ENCODE peak calls at places on chromosome 13, in eight cellular contexts. I, N, Y, G, W, D, X and L are unnamed samples.

GRCh38 chr13:78121001-78121400 is 202.4 kb upstream of the EDNRB start:
- DNase-seq in I (no peak), X (no peak), Y (no peak), G (no peak), W (no peak), D (no peak), N (no peak), L (no peak)

GRCh38 chr13:110985570-110985969 is 70.7 kb upstream of the ANKRD10 start:
- DNase-seq in D (no peak), N (no peak), W (peak), G (no peak), X (no peak), Y (no peak), I (no peak), L (no peak)

GRCh38 chr13:73914119-73914518 is 220.1 kb downstream of the KLF12 start:
- DNase-seq in W (no peak), D (no peak), Y (no peak), G (no peak), N (peak), X (peak), I (no peak), L (no peak)

GRCh38 chr13:47087841-47088240 is 191.0 kb upstream of the HTR2A start:
- DNase-seq in Y (no peak), I (no peak), X (no peak), G (no peak), D (no peak), N (peak), W (peak), L (no peak)

GRCh38 chr13:79679334-79679733 is 198.4 kb downstream of the NDFIP2 start:
- DNase-seq in W (peak), Y (peak), G (peak), D (peak), N (peak), X (peak), I (peak), L (peak)

GRCh38 chr13:59658027-59658735 is 505.5 kb downstream of the DIAPH3 start:
- DNase-seq in W (no peak), G (no peak), N (no peak), X (no peak), Y (no peak), D (no peak), I (no peak), L (no peak)

GRCh38 chr13:85303630-85304029 is 495.6 kb downstream of the SLITRK6 start:
- DNase-seq in I (no peak), W (no peak), N (no peak), D (no peak), X (no peak), G (no peak), Y (no peak), L (no peak)

GRCh38 chr13:75489502-75490263 is 7.7 kb upstream of the TBC1D4 start:
- DNase-seq in W (peak), G (no peak), D (no peak), N (no peak), Y (no peak), X (no peak), I (no peak), L (no peak)

GRCh38 chr13:73717632-73718031 is 416.6 kb downstream of the KLF12 start:
- DNase-seq in D (no peak), X (peak), G (no peak), Y (no peak), I (no peak), N (peak), W (peak), L (no peak)

GRCh38 chr13:103965506-103966243 is 899.5 kb upstream of the SLC10A2 start:
- DNase-seq in D (no peak), I (no peak), Y (no peak), W (no peak), N (no peak), X (no peak), G (no peak), L (no peak)

GRCh38 chr13:24075137-24075975 is 85.2 kb upstream of the SPATA13 start:
- DNase-seq in I (no peak), N (no peak), Y (no peak), X (no peak), W (peak), D (no peak), G (no peak), L (no peak)

GRCh38 chr13:50236898-50237318 is 221.7 kb downstream of the KCNRG start:
- DNase-seq in X (no peak), I (no peak), N (peak), Y (no peak), G (no peak), W (no peak), D (no peak), L (peak)

GRCh38 chr13:41061914-41062837 is 867 bp downstream of the WBP4 start:
- DNase-seq in D (peak), G (no peak), X (no peak), Y (no peak), N (peak), I (no peak), W (peak), L (no peak)

GRCh38 chr13:76223999-76224398 is 587.9 kb downstream of the LMO7 start:
- DNase-seq in I (no peak), W (no peak), D (no peak), Y (no peak), X (no peak), N (peak), G (no peak), L (no peak)

GRCh38 chr13:73336789-73337188 is 278.0 kb downstream of the KLF5 start:
- DNase-seq in Y (no peak), D (no peak), X (no peak), W (no peak), G (no peak), I (no peak), N (no peak), L (no peak)

GRCh38 chr13:49679244-49679643 is 12.0 kb downstream of the EBPL start:
- DNase-seq in N (peak), Y (no peak), X (peak), D (no peak), G (no peak), W (peak), I (no peak), L (no peak)

GRCh38 chr13:40232321-40232720 is 434.1 kb downstream of the FOXO1 start:
- DNase-seq in W (no peak), X (no peak), Y (no peak), G (no peak), I (no peak), N (no peak), D (no peak), L (no peak)

GRCh38 chr13:77919351-77920294 is 992 bp upstream of the EDNRB start:
- DNase-seq in G (peak), Y (peak), W (peak), D (peak), N (peak), I (no peak), X (no peak), L (no peak)

GRCh38 chr13:77507931-77508776 is 27.4 kb upstream of the SCEL start:
- DNase-seq in X (no peak), N (peak), Y (no peak), D (no peak), I (peak), W (peak), G (no peak), L (no peak)

GRCh38 chr13:24700539-24700938 is 20.3 kb downstream of the ATP12A start:
- DNase-seq in N (no peak), D (no peak), Y (no peak), I (no peak), G (no peak), W (no peak), X (no peak), L (no peak)

GRCh38 chr13:24605923-24606372 is 74.3 kb upstream of the ATP12A start:
- DNase-seq in N (peak), Y (no peak), G (no peak), W (peak), I (no peak), X (peak), D (no peak), L (peak)

GRCh38 chr13:95073826-95074345 is 227.4 kb downstream of the ABCC4 start:
- DNase-seq in Y (no peak), X (no peak), N (no peak), I (peak), D (no peak), W (no peak), G (no peak), L (no peak)

GRCh38 chr13:50197705-50198104 is 182.5 kb downstream of the KCNRG start:
- DNase-seq in X (no peak), G (no peak), I (no peak), Y (no peak), W (no peak), N (no peak), D (no peak), L (no peak)

GRCh38 chr13:42047561-42048322 is 706 bp upstream of the DGKH start:
- DNase-seq in X (peak), W (peak), D (peak), N (peak), I (no peak), G (peak), Y (peak), L (no peak)

GRCh38 chr13:44930907-44931676 is 58.2 kb downstream of the NUFIP1 start:
- DNase-seq in N (peak), X (no peak), G (no peak), D (no peak), W (no peak), I (no peak), Y (no peak), L (no peak)

GRCh38 chr13:104522235-104523072 is 1456.2 kb upstream of the SLC10A2 start:
- DNase-seq in I (no peak), X (no peak), W (no peak), N (no peak), D (no peak), Y (no peak), G (peak), L (no peak)

GRCh38 chr13:103031332-103031873 is 34.8 kb downstream of the SLC10A2 start:
- DNase-seq in N (no peak), X (no peak), W (no peak), G (no peak), Y (no peak), I (no peak), D (no peak), L (no peak)

DNA sequence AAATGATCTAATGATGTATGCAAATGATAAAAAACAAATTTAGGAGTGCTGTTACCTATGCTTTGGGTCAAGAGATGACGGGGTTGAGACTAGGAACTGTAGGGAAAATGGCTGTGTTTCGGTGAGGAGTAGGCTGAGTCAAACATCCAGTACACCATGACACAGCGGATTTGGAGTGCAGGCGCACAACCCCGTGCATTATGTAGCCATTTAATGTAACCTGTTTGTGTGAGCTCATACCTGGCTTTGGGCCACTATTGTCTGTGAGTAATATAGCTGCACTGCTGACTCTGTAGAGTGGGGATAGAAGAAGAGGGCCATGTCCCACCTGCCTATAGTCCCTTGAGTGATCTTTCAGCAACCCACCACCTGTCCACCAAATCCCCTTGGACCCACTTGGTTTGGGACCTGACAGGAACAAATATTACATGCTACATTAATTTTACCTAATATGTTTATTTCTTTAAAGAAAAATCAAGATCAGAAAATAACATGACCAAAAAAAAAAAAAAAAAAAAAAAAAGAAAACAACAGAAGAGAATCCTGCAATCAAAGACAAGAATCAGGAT is 95.5 kb upstream of the KLHL1 start:
- DNase-seq in G (no peak), I (no peak), D (no peak), X (peak), Y (no peak), N (no peak), W (no peak), L (no peak)
- H3K4me3 ChIP-seq in G (no peak), I (no peak), D (no peak), X (no peak), Y (no peak), N (no peak), W (no peak), L (no peak)

GRCh38 chr13:27176772-27177171 is 5.2 kb upstream of the USP12 start:
- DNase-seq in G (no peak), Y (no peak), W (no peak), N (no peak), X (no peak), D (no peak), I (no peak), L (no peak)
- H3K4me3 ChIP-seq in G (no peak), Y (no peak), W (no peak), N (no peak), X (no peak), D (no peak), I (no peak), L (no peak)

GRCh38 chr13:109412232-109412935 is 374.0 kb downstream of the IRS2 start:
- DNase-seq in D (no peak), I (no peak), N (peak), W (peak), Y (peak), G (peak), X (no peak), L (no peak)
- H3K4me3 ChIP-seq in D (no peak), I (no peak), N (no peak), W (no peak), Y (peak), G (peak), X (no peak), L (no peak)

GRCh38 chr13:20191902-20192469 is 752 bp downstream of the GJB2 start:
- DNase-seq in N (no peak), D (no peak), W (no peak), Y (peak), G (no peak), X (no peak), I (no peak), L (no peak)

GRCh38 chr13:20192470-20193141 is at the start of gene GJB2:
- DNase-seq in G (no peak), Y (peak), D (no peak), X (peak), N (no peak), W (no peak), I (no peak), L (no peak)

GRCh38 chr13:20190481-20191310 is 2.0 kb downstream of the GJB2 start:
- DNase-seq in W (peak), N (peak), D (no peak), G (no peak), X (no peak), Y (no peak), I (peak), L (no peak)

GRCh38 chr13:20193142-20193923 is 595 bp upstream of the GJB2 start:
- DNase-seq in D (no peak), W (no peak), I (no peak), G (no peak), N (no peak), Y (no peak), X (no peak), L (no peak)

DNA sequence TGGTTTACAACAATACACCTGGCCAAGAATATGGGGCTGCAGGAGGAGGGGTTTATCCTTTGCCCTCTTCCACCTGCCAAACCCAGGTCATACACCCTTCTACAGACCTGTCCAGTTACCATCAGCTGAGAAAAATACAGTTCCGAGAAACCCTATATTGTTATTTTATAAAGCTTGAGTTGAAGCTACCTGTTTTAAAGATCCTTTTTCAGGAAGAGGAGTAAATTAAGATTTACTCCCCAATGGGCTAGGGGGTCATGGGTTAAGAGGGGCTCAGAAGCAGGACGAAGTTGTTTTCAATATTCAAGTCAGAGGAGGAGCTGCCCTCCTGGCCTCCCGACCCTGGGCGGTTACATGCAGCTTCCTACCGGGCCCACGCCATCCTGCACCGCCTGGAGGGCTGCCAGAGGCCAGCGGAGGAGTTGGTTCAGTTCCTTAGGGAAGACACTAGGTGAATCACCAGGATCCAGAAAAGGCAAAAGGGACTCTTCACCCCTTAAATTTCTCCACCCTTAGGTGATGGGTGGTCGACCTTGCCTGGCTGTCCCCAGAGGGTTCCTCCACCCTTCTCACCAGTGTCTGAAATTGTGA is 1.3 kb downstream of the GJB2 start:
- DNase-seq in N (no peak), G (no peak), W (no peak), Y (peak), D (no peak), I (no peak), X (no peak), L (no peak)
- H3K4me3 ChIP-seq in N (no peak), G (no peak), W (no peak), Y (peak), D (no peak), I (no peak), X (no peak), L (no peak)

DNA sequence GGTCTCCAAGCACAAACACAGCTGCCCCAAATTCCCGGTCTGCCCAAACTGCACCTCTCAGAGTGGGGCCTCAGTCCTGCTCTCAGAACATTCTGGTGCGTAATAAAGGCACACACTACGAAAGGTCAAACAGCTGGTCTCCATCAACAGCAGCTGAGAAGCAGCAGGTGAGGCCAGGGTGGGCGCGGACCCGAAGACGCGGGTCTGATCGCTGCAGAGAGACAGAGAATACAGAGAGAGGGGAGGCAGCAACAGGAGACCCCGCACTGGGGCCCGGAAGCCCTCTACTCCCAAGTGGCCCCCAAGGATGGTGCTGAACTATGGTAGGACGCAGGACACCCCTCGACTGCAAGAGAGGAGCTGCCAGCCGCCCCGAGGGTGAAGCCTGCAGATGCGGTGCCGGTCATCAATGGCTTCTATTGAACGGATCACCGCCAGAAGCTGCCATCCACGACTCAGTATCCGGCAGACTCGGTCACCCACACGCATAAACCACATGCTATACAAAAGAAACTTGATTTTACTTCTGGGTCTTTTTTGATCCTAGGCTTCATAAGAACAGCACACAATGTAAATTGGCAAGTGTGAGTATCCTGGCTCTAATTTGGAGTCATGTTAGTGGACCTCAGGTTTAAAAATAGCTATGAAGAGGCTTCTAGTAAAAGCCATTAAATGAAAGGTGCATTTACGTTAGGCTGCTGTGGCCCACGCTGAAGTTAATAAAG is 33.4 kb downstream of the STK24 start:
- DNase-seq in Y (no peak), W (no peak), I (no peak), X (no peak), N (no peak), G (no peak), D (no peak), L (no peak)
- H3K4me3 ChIP-seq in Y (peak), W (no peak), I (no peak), X (no peak), N (no peak), G (no peak), D (no peak), L (peak)

GRCh38 chr13:48235100-48235813 is 2.3 kb downstream of the ITM2B start:
- DNase-seq in X (peak), D (no peak), G (no peak), Y (peak), W (peak), N (no peak), I (no peak), L (no peak)
- H3K4me3 ChIP-seq in X (no peak), D (peak), G (peak), Y (peak), W (peak), N (peak), I (peak), L (peak)

GRCh38 chr13:30572859-30573275 is 44.9 kb upstream of the USPL1 start:
- DNase-seq in X (peak), G (no peak), Y (no peak), W (peak), N (peak), D (no peak), I (no peak), L (no peak)
- H3K4me3 ChIP-seq in X (peak), G (peak), Y (peak), W (peak), N (peak), D (peak), I (peak), L (peak)

DNA sequence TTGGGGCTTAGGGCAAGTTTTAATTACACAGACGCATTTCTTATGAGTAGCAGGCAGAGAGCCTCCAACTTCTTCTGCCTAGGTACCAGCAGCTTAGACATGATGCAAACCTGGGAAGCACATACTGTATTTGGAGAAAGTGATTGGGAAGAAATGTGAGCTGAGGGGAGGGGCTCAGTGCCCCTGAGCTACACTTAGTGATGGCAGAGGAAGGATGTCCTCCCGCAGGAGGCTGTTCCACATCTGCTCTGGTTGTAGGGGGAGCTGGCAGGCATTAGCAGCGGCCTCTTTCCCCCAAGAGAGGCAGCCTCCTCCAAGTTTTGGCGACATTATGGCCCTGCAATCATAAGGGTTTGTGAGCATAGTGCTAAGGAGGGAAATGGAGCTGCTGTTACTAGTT is 3.2 kb downstream of the ALOX5AP start:
- DNase-seq in I (no peak), Y (no peak), X (peak), D (no peak), G (no peak), W (no peak), N (no peak), L (no peak)
- H3K4me3 ChIP-seq in I (no peak), Y (no peak), X (no peak), D (no peak), G (peak), W (no peak), N (no peak), L (no peak)